ENCODE peak calls at places on chromosomes 2 and 18, in six cellular contexts. E is right lobe of liver, I is psoas muscle, H is epithelial cell of proximal tubule, L is GM12865, P is AG10803. T is an unnamed sample.

GRCh38 chr2:44349506-44349905 is 11.8 kb downstream of the PREPL start:
- DNase-seq in L (no peak), E (no peak), H (no peak), P (no peak), I (no peak), T (no peak)

GRCh38 chr2:67008114-67008513 is 389.0 kb upstream of the ETAA1 start:
- DNase-seq in H (no peak), L (no peak), I (no peak), P (no peak), E (no peak), T (peak)

GRCh38 chr2:54531558-54531957 is 75.4 kb downstream of the SPTBN1 start:
- DNase-seq in P (peak), H (peak), L (no peak), I (no peak), E (no peak), T (peak)

GRCh38 chr2:95353055-95353575 is 49.4 kb upstream of the FAHD2A start:
- DNase-seq in I (no peak), E (no peak), H (no peak), P (no peak), L (no peak), T (no peak)

GRCh38 chr18:7856733-7857132 is 289.6 kb downstream of the PTPRM start:
- DNase-seq in E (no peak), H (no peak), I (no peak), P (no peak), L (no peak), T (peak)

GRCh38 chr2:81714817-81715216 is 1410.3 kb upstream of the LRRTM1 start:
- DNase-seq in H (no peak), P (no peak), I (no peak), E (no peak), L (no peak), T (peak)

GRCh38 chr2:210302326-210302725 is 12.6 kb downstream of the MYL1 start:
- DNase-seq in E (no peak), L (no peak), H (no peak), P (no peak), I (no peak), T (no peak)

GRCh38 chr2:109020217-109020637 is 31.2 kb upstream of the EDAR start:
- DNase-seq in L (no peak), E (no peak), H (no peak), I (no peak), P (peak), T (peak)

GRCh38 chr2:27264253-27264752 is 1.5 kb upstream of the SLC30A3 start:
- DNase-seq in E (no peak), L (no peak), H (no peak), P (no peak), I (no peak), T (no peak)

GRCh38 chr2:8602809-8603208 is 79.0 kb upstream of the ID2 start:
- DNase-seq in I (no peak), P (peak), L (peak), H (no peak), E (no peak), T (no peak)

GRCh38 chr2:224084266-224084892 is 45.3 kb upstream of the SERPINE2 start:
- DNase-seq in H (no peak), L (no peak), I (no peak), E (no peak), P (no peak), T (peak)

GRCh38 chr2:70141754-70142589 is 48.8 kb downstream of the C2orf42 start:
- DNase-seq in H (no peak), I (no peak), P (peak), L (no peak), E (peak), T (peak)

GRCh38 chr2:224584768-224585204 is 377 bp downstream of the CUL3 start:
- DNase-seq in L (peak), I (peak), H (no peak), E (peak), P (peak), T (no peak)

GRCh38 chr2:135685361-135685760 is 56.3 kb upstream of the UBXN4 start:
- DNase-seq in E (no peak), L (no peak), I (no peak), H (no peak), P (peak), T (no peak)

GRCh38 chr2:182077023-182077422 is 91.4 kb downstream of the PPP1R1C start:
- DNase-seq in I (no peak), P (no peak), E (no peak), L (no peak), H (no peak), T (no peak)

GRCh38 chr2:201680743-201681142 is 17.7 kb downstream of the MPP4 start:
- DNase-seq in P (no peak), E (no peak), L (peak), I (no peak), H (no peak), T (no peak)

GRCh38 chr2:195320416-195320973 is 336.5 kb upstream of the SLC39A10 start:
- DNase-seq in H (no peak), L (no peak), P (peak), E (no peak), I (no peak), T (no peak)

GRCh38 chr2:55779459-55780421 is 86.1 kb upstream of the PNPT1 start:
- DNase-seq in H (peak), I (no peak), L (peak), E (no peak), P (peak), T (peak)

GRCh38 chr18:63138469-63139340 is 180.9 kb downstream of the BCL2 start:
- DNase-seq in I (no peak), E (no peak), P (peak), L (peak), H (no peak), T (no peak)

GRCh38 chr2:88074854-88075292 is 7.2 kb downstream of the SMYD1 start:
- DNase-seq in H (no peak), L (no peak), I (no peak), E (no peak), P (peak), T (peak)

GRCh38 chr2:23549821-23550535 is 165.0 kb downstream of the KLHL29 start:
- DNase-seq in L (no peak), E (no peak), H (no peak), P (peak), I (no peak), T (no peak)

GRCh38 chr2:136783856-136784255 is 18.5 kb downstream of the THSD7B start:
- DNase-seq in I (no peak), L (no peak), P (no peak), E (no peak), H (no peak), T (no peak)

GRCh38 chr2:41966431-41966893 is 81.4 kb upstream of the PKDCC start:
- DNase-seq in P (peak), L (no peak), E (peak), H (peak), I (peak), T (peak)

GRCh38 chr2:119943058-119943457 is 69.8 kb upstream of the EPB41L5 start:
- DNase-seq in I (no peak), H (no peak), P (peak), L (no peak), E (no peak), T (peak)

GRCh38 chr2:19362652-19363473 is 4.4 kb upstream of the OSR1 start:
- DNase-seq in P (peak), L (peak), H (no peak), I (peak), E (peak), T (peak)

GRCh38 chr2:143684731-143685364 is 555.6 kb downstream of the ARHGAP15 start:
- DNase-seq in P (no peak), H (no peak), L (no peak), E (no peak), I (no peak), T (no peak)

GRCh38 chr2:60297296-60298010 is 256.0 kb downstream of the BCL11A start:
- DNase-seq in E (no peak), H (no peak), I (no peak), P (peak), L (no peak), T (no peak)

GRCh38 chr18:69557246-69557781 is 156.6 kb downstream of the DOK6 start:
- DNase-seq in I (no peak), H (no peak), E (no peak), L (no peak), P (no peak), T (no peak)

GRCh38 chr18:11587846-11588245 is 21.6 kb upstream of the SLC35G4 start:
- DNase-seq in E (no peak), H (no peak), P (no peak), L (no peak), I (no peak), T (no peak)

GRCh38 chr18:55096261-55097026 is 137.2 kb upstream of the CCDC68 start:
- DNase-seq in P (peak), L (peak), H (no peak), I (no peak), E (no peak), T (peak)

GRCh38 chr2:213216461-213216860 is 65.0 kb upstream of the IKZF2 start:
- DNase-seq in H (no peak), L (no peak), I (no peak), E (no peak), P (peak), T (peak)

GRCh38 chr18:8801263-8801901 is 96.0 kb downstream of the MTCL1 start:
- DNase-seq in L (no peak), I (no peak), P (peak), H (no peak), E (no peak), T (peak)

GRCh38 chr2:54416166-54416798 is 39.8 kb upstream of the SPTBN1 start:
- DNase-seq in H (no peak), P (no peak), L (no peak), I (no peak), E (no peak), T (peak)

GRCh38 chr18:65753520-65753919 is 2.7 kb downstream of the CDH7 start:
- DNase-seq in L (peak), P (no peak), E (no peak), H (peak), I (no peak), T (no peak)

GRCh38 chr2:239824051-239824694 is 201.0 kb downstream of the NDUFA10 start:
- DNase-seq in E (no peak), L (peak), I (no peak), P (no peak), H (no peak), T (peak)
- TF ChIP-seq CTCF in E (no peak), L (peak), I (no peak), P (no peak), H (peak), T (no peak)

DNA sequence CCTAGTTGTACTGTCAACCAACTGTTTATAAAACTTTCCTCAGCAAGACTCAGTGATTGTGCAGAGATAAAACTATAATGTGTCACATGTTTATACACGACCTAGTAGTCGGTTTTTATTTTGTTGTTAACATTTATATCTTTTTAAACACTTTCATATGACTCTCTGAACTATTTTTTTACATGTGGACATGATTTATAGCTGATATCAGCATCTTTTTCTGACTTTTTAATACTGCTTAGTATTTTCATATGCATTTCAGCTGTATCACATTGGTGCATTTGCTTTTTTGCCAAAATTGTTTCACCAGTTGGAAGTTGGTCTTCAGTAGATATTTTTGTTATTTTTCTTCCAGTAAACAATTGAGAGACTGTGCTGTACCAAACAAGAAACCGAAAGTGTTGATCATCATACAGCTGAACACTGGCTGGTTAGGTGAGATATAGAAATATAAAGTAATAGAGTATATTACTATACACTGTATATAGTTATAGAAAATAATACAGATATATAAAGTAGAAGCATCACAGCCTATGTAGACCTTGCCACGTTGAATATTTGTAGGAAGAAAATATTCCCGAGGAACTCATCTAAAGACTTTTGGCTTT is 154.2 kb downstream of the KCTD1 start:
- DNase-seq in L (no peak), E (no peak), H (no peak), I (no peak), P (no peak), T (no peak)
- H3K4me3 ChIP-seq in L (no peak), E (no peak), H (no peak), I (no peak), P (no peak), T (no peak)

GRCh38 chr2:11117776-11118175 is 37.5 kb upstream of the SLC66A3 start:
- DNase-seq in L (no peak), E (peak), P (no peak), I (no peak), H (no peak), T (no peak)

GRCh38 chr2:11109002-11109401 is 46.3 kb upstream of the SLC66A3 start:
- DNase-seq in E (peak), I (no peak), L (no peak), H (no peak), P (no peak), T (no peak)

GRCh38 chr2:11112870-11113428 is 42.3 kb upstream of the SLC66A3 start:
- DNase-seq in H (no peak), I (no peak), E (no peak), P (no peak), L (no peak), T (no peak)

DNA sequence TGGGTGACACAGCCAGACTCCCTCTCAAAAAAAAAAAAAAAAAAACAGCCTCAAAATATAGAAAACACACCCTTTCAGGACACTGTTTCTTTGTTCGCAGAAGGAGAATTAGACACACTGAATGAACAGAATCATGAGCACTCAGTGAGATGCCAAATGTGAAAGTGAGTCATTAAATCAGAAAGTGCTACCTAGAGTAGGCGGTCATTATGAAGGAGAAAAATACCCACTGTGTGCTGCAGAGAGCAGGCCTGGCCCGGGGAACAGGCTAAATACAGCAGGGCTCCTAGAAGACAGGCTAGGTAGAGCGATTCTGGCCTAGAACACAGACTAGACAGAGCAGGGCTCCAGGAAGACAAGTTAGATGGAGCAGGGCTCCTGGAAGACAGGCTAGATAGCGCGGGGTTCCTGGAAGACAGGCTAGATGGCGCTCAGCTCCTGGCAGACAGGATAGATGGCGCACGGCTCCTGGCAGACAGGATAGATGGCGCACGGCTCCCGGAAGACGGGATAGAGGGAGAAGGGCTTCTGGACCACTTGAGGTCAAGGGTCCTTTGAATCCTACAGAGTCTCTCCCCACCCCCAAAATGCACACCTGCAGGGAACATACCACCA is 43.3 kb upstream of the SLC66A3 start:
- DNase-seq in I (no peak), H (no peak), E (peak), P (no peak), L (no peak), T (no peak)
- TF ChIP-seq CTCF in I (no peak), H (no peak), E (no peak), P (no peak), L (no peak), T (no peak)

GRCh38 chr18:13641551-13642439 is 84.6 kb downstream of the FAM210A start:
- DNase-seq in E (no peak), L (no peak), I (peak), P (no peak), H (no peak), T (no peak)
- H3K4me3 ChIP-seq in E (no peak), L (no peak), I (peak), P (no peak), H (peak), T (peak)

GRCh38 chr2:146931109-146931508 is 913.7 kb upstream of the ACVR2A start:
- DNase-seq in E (no peak), L (peak), I (no peak), H (no peak), P (no peak), T (no peak)

GRCh38 chr2:146927080-146927714 is 917.6 kb upstream of the ACVR2A start:
- DNase-seq in L (peak), I (peak), H (peak), P (peak), E (no peak), T (peak)
- TF ChIP-seq CTCF in L (peak), I (peak), H (peak), P (peak), E (no peak), T (peak)

GRCh38 chr2:20525041-20526035 is 78.5 kb downstream of the RHOB start:
- DNase-seq in P (peak), E (peak), L (peak), I (peak), H (no peak), T (peak)

GRCh38 chr2:20528713-20529112 is 81.8 kb downstream of the RHOB start:
- DNase-seq in E (peak), H (no peak), L (no peak), P (no peak), I (no peak), T (no peak)

GRCh38 chr2:20526146-20526545 is 79.3 kb downstream of the RHOB start:
- DNase-seq in H (no peak), E (no peak), L (no peak), P (no peak), I (no peak), T (no peak)

GRCh38 chr2:20524412-20525040 is 77.7 kb downstream of the RHOB start:
- DNase-seq in I (peak), E (no peak), P (no peak), L (peak), H (no peak), T (no peak)

DNA sequence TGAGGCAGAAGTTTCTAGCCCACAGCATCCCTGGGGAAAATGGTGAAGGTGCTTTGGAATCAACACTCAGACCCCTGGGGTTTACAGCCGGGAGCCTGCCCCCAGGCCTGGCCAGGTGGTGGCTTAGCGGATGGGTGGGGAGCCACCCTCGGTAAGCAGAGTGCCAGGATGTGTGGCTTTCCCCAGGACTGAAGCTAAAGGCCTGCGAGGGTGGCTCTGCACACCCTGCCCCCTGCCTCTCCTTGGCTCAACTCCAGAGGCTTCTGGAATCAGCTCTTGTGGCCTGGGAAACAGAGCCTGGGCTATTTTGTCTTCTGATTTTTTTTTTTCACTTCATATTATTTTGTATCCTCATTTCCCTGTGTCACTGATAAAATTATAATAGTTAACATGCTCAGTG is 79.8 kb downstream of the RHOB start:
- DNase-seq in I (no peak), P (no peak), H (no peak), L (no peak), E (peak), T (no peak)
- H3K4me3 ChIP-seq in I (no peak), P (no peak), H (no peak), L (no peak), E (no peak), T (no peak)

GRCh38 chr2:106085441-106085911 is 108.6 kb downstream of the UXS1 start:
- DNase-seq in L (peak), P (peak), E (no peak), I (no peak), H (no peak), T (peak)
- TF ChIP-seq CTCF in L (peak), P (peak), E (peak), I (peak), H (peak), T (peak)